ENCODE peak calls at places on chromosomes 2 and 18, in seven cellular contexts. One of them, this sample, is unnamed.

GRCh38 chr2:72689579-72690170 is 136.2 kb downstream of the EXOC6B start:
- DNase-seq in NCI-H345: no peak
- DNase-seq in IMR-90: peak; percentile 38
- DNase-seq in HS-5: no peak
- DNase-seq in DMS153: no peak
- DNase-seq in GM04503: no peak
- DNase-seq in effector memory CD8-positive, alpha-beta T cell: no peak
- DNase-seq in this sample: no peak

GRCh38 chr18:10515456-10515855 is 10.4 kb upstream of the NAPG start:
- DNase-seq in NCI-H345: no peak
- DNase-seq in IMR-90: no peak
- DNase-seq in HS-5: no peak
- DNase-seq in DMS153: no peak
- DNase-seq in GM04503: no peak
- DNase-seq in effector memory CD8-positive, alpha-beta T cell: no peak
- DNase-seq in this sample: no peak

GRCh38 chr18:905948-906415 is 1.3 kb downstream of the ADCYAP1 start:
- DNase-seq in NCI-H345: peak; percentile 58
- DNase-seq in IMR-90: no peak
- DNase-seq in HS-5: no peak
- DNase-seq in DMS153: no peak
- DNase-seq in GM04503: no peak
- DNase-seq in effector memory CD8-positive, alpha-beta T cell: no peak
- DNase-seq in this sample: no peak

GRCh38 chr2:128413718-128414341 is 95.2 kb upstream of the HS6ST1 start:
- DNase-seq in NCI-H345: no peak
- DNase-seq in IMR-90: no peak
- DNase-seq in HS-5: no peak
- DNase-seq in DMS153: no peak
- DNase-seq in GM04503: no peak
- DNase-seq in effector memory CD8-positive, alpha-beta T cell: no peak
- DNase-seq in this sample: peak; percentile 68

GRCh38 chr2:241129086-241129871 is 20.0 kb downstream of the PASK start:
- DNase-seq in NCI-H345: no peak
- DNase-seq in IMR-90: no peak
- DNase-seq in HS-5: no peak
- DNase-seq in DMS153: no peak
- DNase-seq in GM04503: no peak
- DNase-seq in effector memory CD8-positive, alpha-beta T cell: no peak
- DNase-seq in this sample: no peak

GRCh38 chr2:180676520-180676919 is 303.9 kb upstream of the UBE2E3 start:
- DNase-seq in NCI-H345: no peak
- DNase-seq in IMR-90: no peak
- DNase-seq in HS-5: no peak
- DNase-seq in DMS153: no peak
- DNase-seq in GM04503: no peak
- DNase-seq in effector memory CD8-positive, alpha-beta T cell: no peak
- DNase-seq in this sample: no peak

GRCh38 chr2:101145406-101145805 is 5.8 kb downstream of the TBC1D8 start:
- DNase-seq in NCI-H345: no peak
- DNase-seq in IMR-90: no peak
- DNase-seq in HS-5: no peak
- DNase-seq in DMS153: no peak
- DNase-seq in GM04503: no peak
- DNase-seq in effector memory CD8-positive, alpha-beta T cell: no peak
- DNase-seq in this sample: no peak

GRCh38 chr2:68925298-68925885 is 27.3 kb downstream of the GKN2 start:
- DNase-seq in NCI-H345: peak; percentile 65
- DNase-seq in IMR-90: peak; percentile 64
- DNase-seq in HS-5: no peak
- DNase-seq in DMS153: peak; percentile 32
- DNase-seq in GM04503: no peak
- DNase-seq in effector memory CD8-positive, alpha-beta T cell: peak; percentile 71
- DNase-seq in this sample: peak; percentile 85

GRCh38 chr2:1656961-1657841 is 87.1 kb downstream of the PXDN start:
- DNase-seq in NCI-H345: no peak
- DNase-seq in IMR-90: no peak
- DNase-seq in HS-5: no peak
- DNase-seq in DMS153: no peak
- DNase-seq in GM04503: no peak
- DNase-seq in effector memory CD8-positive, alpha-beta T cell: no peak
- DNase-seq in this sample: no peak

GRCh38 chr2:136118819-136119716 is 1.1 kb upstream of the CXCR4 start:
- DNase-seq in NCI-H345: peak; percentile 87
- DNase-seq in IMR-90: no peak
- DNase-seq in HS-5: no peak
- DNase-seq in DMS153: peak; percentile 31
- DNase-seq in GM04503: no peak
- DNase-seq in effector memory CD8-positive, alpha-beta T cell: peak; percentile 88
- DNase-seq in this sample: peak; percentile 91

GRCh38 chr18:77811510-77811909 is 561.9 kb downstream of the GALR1 start:
- DNase-seq in NCI-H345: peak; percentile 98
- DNase-seq in IMR-90: no peak
- DNase-seq in HS-5: no peak
- DNase-seq in DMS153: peak; percentile 99
- DNase-seq in GM04503: no peak
- DNase-seq in effector memory CD8-positive, alpha-beta T cell: no peak
- DNase-seq in this sample: peak; percentile 72

GRCh38 chr2:30776831-30777652 is 30.2 kb downstream of the CAPN13 start:
- DNase-seq in NCI-H345: no peak
- DNase-seq in IMR-90: no peak
- DNase-seq in HS-5: no peak
- DNase-seq in DMS153: no peak
- DNase-seq in GM04503: no peak
- DNase-seq in effector memory CD8-positive, alpha-beta T cell: no peak
- DNase-seq in this sample: no peak

GRCh38 chr2:128452536-128453530 is 134.2 kb upstream of the HS6ST1 start:
- DNase-seq in NCI-H345: no peak
- DNase-seq in IMR-90: no peak
- DNase-seq in HS-5: no peak
- DNase-seq in DMS153: no peak
- DNase-seq in GM04503: no peak
- DNase-seq in effector memory CD8-positive, alpha-beta T cell: no peak
- DNase-seq in this sample: no peak

GRCh38 chr2:134715932-134716643 is 2.7 kb downstream of the TMEM163 start:
- DNase-seq in NCI-H345: no peak
- DNase-seq in IMR-90: no peak
- DNase-seq in HS-5: no peak
- DNase-seq in DMS153: no peak
- DNase-seq in GM04503: no peak
- DNase-seq in effector memory CD8-positive, alpha-beta T cell: no peak
- DNase-seq in this sample: no peak

GRCh38 chr2:29009711-29010677 is 28.9 kb downstream of the TOGARAM2 start:
- DNase-seq in NCI-H345: no peak
- DNase-seq in IMR-90: no peak
- DNase-seq in HS-5: no peak
- DNase-seq in DMS153: no peak
- DNase-seq in GM04503: no peak
- DNase-seq in effector memory CD8-positive, alpha-beta T cell: peak; percentile 39
- DNase-seq in this sample: no peak

GRCh38 chr2:20423376-20423775 is 23.5 kb upstream of the RHOB start:
- DNase-seq in NCI-H345: no peak
- DNase-seq in IMR-90: no peak
- DNase-seq in HS-5: no peak
- DNase-seq in DMS153: no peak
- DNase-seq in GM04503: no peak
- DNase-seq in effector memory CD8-positive, alpha-beta T cell: no peak
- DNase-seq in this sample: no peak

GRCh38 chr2:155100261-155100660 is 401.8 kb downstream of the KCNJ3 start:
- DNase-seq in NCI-H345: no peak
- DNase-seq in IMR-90: no peak
- DNase-seq in HS-5: no peak
- DNase-seq in DMS153: no peak
- DNase-seq in GM04503: no peak
- DNase-seq in effector memory CD8-positive, alpha-beta T cell: no peak
- DNase-seq in this sample: no peak

GRCh38 chr2:45688479-45689298 is 37.2 kb downstream of the PRKCE start:
- DNase-seq in NCI-H345: no peak
- DNase-seq in IMR-90: peak; percentile 18
- DNase-seq in HS-5: no peak
- DNase-seq in DMS153: no peak
- DNase-seq in GM04503: no peak
- DNase-seq in effector memory CD8-positive, alpha-beta T cell: no peak
- DNase-seq in this sample: no peak

GRCh38 chr2:38465789-38466127 is 88.7 kb upstream of the ATL2 start:
- DNase-seq in NCI-H345: peak; percentile 12
- DNase-seq in IMR-90: peak; percentile 21
- DNase-seq in HS-5: no peak
- DNase-seq in DMS153: no peak
- DNase-seq in GM04503: no peak
- DNase-seq in effector memory CD8-positive, alpha-beta T cell: no peak
- DNase-seq in this sample: peak; percentile 75

GRCh38 chr2:151999058-151999457 is 99.8 kb downstream of the CACNB4 start:
- DNase-seq in NCI-H345: peak; percentile 49
- DNase-seq in IMR-90: peak; percentile 34
- DNase-seq in HS-5: no peak
- DNase-seq in DMS153: peak; percentile 1
- DNase-seq in GM04503: no peak
- DNase-seq in effector memory CD8-positive, alpha-beta T cell: peak; percentile 35
- DNase-seq in this sample: peak; percentile 73

GRCh38 chr18:59649575-59649974 is 47.6 kb downstream of the CCBE1 start:
- DNase-seq in NCI-H345: no peak
- DNase-seq in IMR-90: peak; percentile 64
- DNase-seq in HS-5: no peak
- DNase-seq in DMS153: no peak
- DNase-seq in GM04503: no peak
- DNase-seq in effector memory CD8-positive, alpha-beta T cell: no peak
- DNase-seq in this sample: no peak

GRCh38 chr2:53896864-53897263 is 37.1 kb upstream of the GPR75 start:
- DNase-seq in NCI-H345: no peak
- DNase-seq in IMR-90: peak; percentile 77
- DNase-seq in HS-5: peak; percentile 50
- DNase-seq in DMS153: no peak
- DNase-seq in GM04503: no peak
- DNase-seq in effector memory CD8-positive, alpha-beta T cell: no peak
- DNase-seq in this sample: no peak

GRCh38 chr18:57054891-57055290 is 92.0 kb upstream of the BOD1L2 start:
- DNase-seq in NCI-H345: no peak
- DNase-seq in IMR-90: no peak
- DNase-seq in HS-5: no peak
- DNase-seq in DMS153: no peak
- DNase-seq in GM04503: no peak
- DNase-seq in effector memory CD8-positive, alpha-beta T cell: no peak
- DNase-seq in this sample: no peak

GRCh38 chr2:209970711-209971110 is 31.7 kb upstream of the RPE start:
- DNase-seq in NCI-H345: no peak
- DNase-seq in IMR-90: no peak
- DNase-seq in HS-5: no peak
- DNase-seq in DMS153: no peak
- DNase-seq in GM04503: no peak
- DNase-seq in effector memory CD8-positive, alpha-beta T cell: no peak
- DNase-seq in this sample: no peak

GRCh38 chr2:59988337-59988736 is 565.1 kb downstream of the BCL11A start:
- DNase-seq in NCI-H345: no peak
- DNase-seq in IMR-90: no peak
- DNase-seq in HS-5: no peak
- DNase-seq in DMS153: no peak
- DNase-seq in GM04503: no peak
- DNase-seq in effector memory CD8-positive, alpha-beta T cell: no peak
- DNase-seq in this sample: no peak

GRCh38 chr2:13227543-13227942 is 510.8 kb downstream of the TRIB2 start:
- DNase-seq in NCI-H345: peak; percentile 84
- DNase-seq in IMR-90: no peak
- DNase-seq in HS-5: no peak
- DNase-seq in DMS153: peak; percentile 63
- DNase-seq in GM04503: no peak
- DNase-seq in effector memory CD8-positive, alpha-beta T cell: no peak
- DNase-seq in this sample: peak; percentile 4

GRCh38 chr2:85266424-85267041 is 61.3 kb downstream of the TGOLN2 start:
- DNase-seq in NCI-H345: peak; percentile 21
- DNase-seq in IMR-90: peak; percentile 56
- DNase-seq in HS-5: no peak
- DNase-seq in DMS153: no peak
- DNase-seq in GM04503: no peak
- DNase-seq in effector memory CD8-positive, alpha-beta T cell: peak; percentile 61
- DNase-seq in this sample: peak; percentile 87